ENCODE peak calls at places on chromosomes 11 and 22, in four cellular contexts. T is NCI-H82, C is smooth muscle cell of the brain vasculature, X is glutamatergic neuron. D is an unnamed sample.

GRCh38 chr22:21444701-21445436 is 22.3 kb upstream of the TMEM191C start:
- DNase-seq in T (no peak), C (no peak), X (peak; percentile 17), D (no peak)

GRCh38 chr11:61922539-61922938 is 5.2 kb upstream of the RAB3IL1 start:
- DNase-seq in T (no peak), C (peak; percentile 76), X (peak; percentile 16), D (no peak)

GRCh38 chr11:41895106-41895505 is 435.7 kb upstream of the LRRC4C start:
- DNase-seq in T (no peak), C (no peak), X (no peak), D (no peak)

GRCh38 chr11:44630511-44631210 is 65.2 kb downstream of the CD82 start:
- DNase-seq in T (no peak), C (no peak), X (no peak), D (no peak)

GRCh38 chr11:31655483-31655882 is 145.9 kb downstream of the ELP4 start:
- DNase-seq in T (peak; percentile 65), C (no peak), X (no peak), D (no peak)

GRCh38 chr11:720642-721346 is 14.8 kb downstream of the EPS8L2 start:
- DNase-seq in T (peak; percentile 66), C (no peak), X (peak; percentile 78), D (no peak)

GRCh38 chr11:2746401-2747230 is 46.8 kb upstream of the KCNQ1OT1 start:
- DNase-seq in T (peak; percentile 97), C (no peak), X (peak; percentile 6), D (no peak)

GRCh38 chr11:64500176-64501013 is 90.6 kb upstream of the SLC22A12 start:
- DNase-seq in T (peak; percentile 68), C (no peak), X (no peak), D (no peak)

GRCh38 chr11:129768356-129768755 is 47.3 kb upstream of the TMEM45B start:
- DNase-seq in T (no peak), C (no peak), X (no peak), D (no peak)

GRCh38 chr11:1932681-1933080 is 13.2 kb downstream of the TNNT3 start:
- DNase-seq in T (no peak), C (no peak), X (no peak), D (no peak)

GRCh38 chr11:93908689-93909088 is 58.3 kb upstream of the VSTM5 start:
- DNase-seq in T (no peak), C (peak; percentile 18), X (no peak), D (no peak)

GRCh38 chr22:48560836-48561235 is 1266.8 kb downstream of the BRD1 start:
- DNase-seq in T (no peak), C (no peak), X (peak; percentile 12), D (no peak)

GRCh38 chr22:39135092-39135896 is 17.2 kb downstream of the CBX7 start:
- DNase-seq in T (peak; percentile 58), C (no peak), X (peak; percentile 82), D (no peak)

GRCh38 chr11:488062-488461 is 19.0 kb downstream of the RNH1 start:
- DNase-seq in T (no peak), C (no peak), X (no peak), D (no peak)

GRCh38 chr22:20205964-20206708 is 55.3 kb upstream of the CCDC188 start:
- DNase-seq in T (peak; percentile 81), C (peak; percentile 33), X (no peak), D (peak; percentile 49)

GRCh38 chr11:119764108-119764874 is 35.3 kb upstream of the NECTIN1 start:
- DNase-seq in T (peak; percentile 18), C (no peak), X (no peak), D (peak; percentile 96)

GRCh38 chr22:37442537-37442936 is 15.3 kb upstream of the ELFN2 start:
- DNase-seq in T (no peak), C (no peak), X (no peak), D (no peak)

GRCh38 chr11:58958500-58958899 is 19.2 kb downstream of the GLYATL1 start:
- DNase-seq in T (peak; percentile 18), C (no peak), X (peak; percentile 36), D (peak; percentile 23)

GRCh38 chr11:11988099-11988651 is 20.3 kb downstream of the DKK3 start:
- DNase-seq in T (no peak), C (no peak), X (no peak), D (no peak)

GRCh38 chr11:12224537-12224893 is 114.1 kb downstream of the MICAL2 start:
- DNase-seq in T (no peak), C (peak; percentile 93), X (no peak), D (no peak)

GRCh38 chr11:117900720-117901440 is 24.4 kb upstream of the FXYD6 start:
- DNase-seq in T (no peak), C (no peak), X (no peak), D (no peak)

GRCh38 chr11:121512468-121513465 is 60.0 kb upstream of the SORL1-AS1 start:
- DNase-seq in T (no peak), C (no peak), X (no peak), D (no peak)

GRCh38 chr11:72920001-72920400 is 105.8 kb downstream of the ATG16L2 start:
- DNase-seq in T (no peak), C (no peak), X (no peak), D (no peak)

GRCh38 chr22:43356881-43357280 is 13.7 kb upstream of the SCUBE1 start:
- DNase-seq in T (no peak), C (no peak), X (no peak), D (no peak)

GRCh38 chr22:39920134-39920743 is 19.4 kb downstream of the GRAP2 start:
- DNase-seq in T (no peak), C (no peak), X (no peak), D (no peak)

GRCh38 chr22:45673482-45674175 is 2.0 kb downstream of the ATXN10 start:
- DNase-seq in T (no peak), C (no peak), X (no peak), D (no peak)

GRCh38 chr11:110989734-110990133 is 255.8 kb upstream of the POU2AF2 start:
- DNase-seq in T (peak; percentile 25), C (no peak), X (no peak), D (no peak)

GRCh38 chr11:106495046-106495445 is 417.6 kb downstream of the AASDHPPT start:
- DNase-seq in T (no peak), C (no peak), X (no peak), D (no peak)

GRCh38 chr11:8959546-8960166 is 4.6 kb downstream of the TMEM9B start:
- DNase-seq in T (peak; percentile 70), C (peak; percentile 80), X (no peak), D (peak; percentile 61)

GRCh38 chr22:38479096-38479840 is 11.4 kb downstream of the KDELR3 start:
- DNase-seq in T (no peak), C (no peak), X (no peak), D (no peak)

GRCh38 chr11:46290598-46291309 is 13.3 kb downstream of the CREB3L1 start:
- DNase-seq in T (peak; percentile 90), C (peak; percentile 93), X (no peak), D (no peak)

GRCh38 chr11:94826415-94826814 is 58.3 kb downstream of the AMOTL1 start:
- DNase-seq in T (peak; percentile 10), C (no peak), X (no peak), D (no peak)

GRCh38 chr11:64516226-64516625 is 74.8 kb upstream of the SLC22A12 start:
- DNase-seq in T (peak; percentile 43), C (no peak), X (no peak), D (no peak)

GRCh38 chr11:118398797-118399564 is 2.4 kb upstream of the ATP5MG start:
- DNase-seq in T (no peak), C (no peak), X (no peak), D (no peak)

GRCh38 chr11:101444164-101444563 is 139.6 kb downstream of the TRPC6 start:
- DNase-seq in T (no peak), C (no peak), X (no peak), D (no peak)

GRCh38 chr11:69220581-69221051 is 64.9 kb downstream of the SMIM38 start:
- DNase-seq in T (no peak), C (no peak), X (no peak), D (no peak)

GRCh38 chr11:134019500-134019899 is 49.4 kb upstream of the JAM3 start:
- DNase-seq in T (no peak), C (no peak), X (no peak), D (no peak)

D was measured in NCI-H526.